ENCODE peak calls at places on chromosomes 4 and X, in six cellular contexts. S, G, D, H, M and Z are unnamed samples. For H3K36me3, the result is how much of the 10 kb centered on the place peaks cover.

GRCh38 chrX:88416965-88417364 is 330.1 kb upstream of the CPXCR1 start:
- DNase-seq in D (no peak), H (no peak), G (no peak), M (no peak), S (no peak), Z (no peak)

GRCh38 chrX:48648299-48648698 is 35.3 kb upstream of the WAS start:
- DNase-seq in M (no peak), S (peak), G (peak), D (peak), H (peak), Z (peak)

GRCh38 chrX:15948318-15948660 is 93.7 kb upstream of the AP1S2 start:
- DNase-seq in G (no peak), H (no peak), M (no peak), S (no peak), D (no peak), Z (no peak)

GRCh38 chr4:174429701-174430100 is 92.6 kb downstream of the HPGD start:
- DNase-seq in D (no peak), H (no peak), S (peak), M (no peak), G (no peak), Z (no peak)

GRCh38 chrX:50996930-50997329 is 86.4 kb downstream of the BMP15 start:
- DNase-seq in G (no peak), D (peak), S (no peak), M (no peak), H (no peak), Z (peak)

GRCh38 chrX:131741103-131741581 is 197.3 kb downstream of the OR13H1 start:
- DNase-seq in H (no peak), S (peak), D (no peak), M (peak), G (peak), Z (no peak)

GRCh38 chr4:85222561-85222960 is 252.4 kb upstream of the ARHGAP24 start:
- DNase-seq in H (no peak), M (no peak), G (no peak), S (no peak), D (no peak), Z (no peak)

GRCh38 chr4:185017964-185018772 is at the start of gene HELT:
- DNase-seq in G (no peak), H (no peak), S (no peak), D (peak), M (no peak), Z (peak)

GRCh38 chrX:53239474-53239873 is 14.5 kb upstream of the KDM5C start:
- DNase-seq in D (peak), S (no peak), H (no peak), G (no peak), M (no peak), Z (peak)

GRCh38 chr4:37905526-37906169 is 14.8 kb downstream of the TBC1D1 start:
- DNase-seq in G (no peak), S (no peak), D (no peak), H (no peak), M (no peak), Z (no peak)

GRCh38 chr4:102620697-102621497 is 119.7 kb downstream of the NFKB1 start:
- DNase-seq in S (peak), H (no peak), D (peak), G (peak), M (no peak), Z (peak)

GRCh38 chrX:100264200-100264599 is 145.9 kb downstream of the PCDH19 start:
- DNase-seq in H (no peak), M (no peak), D (no peak), S (no peak), G (no peak), Z (no peak)

GRCh38 chr4:31086771-31087330 is 366.7 kb downstream of the PCDH7 start:
- DNase-seq in M (no peak), G (no peak), H (no peak), S (peak), D (no peak), Z (no peak)

GRCh38 chr4:124684301-124684700 is 28.2 kb downstream of the ANKRD50 start:
- DNase-seq in G (peak), S (no peak), M (no peak), H (no peak), D (peak), Z (no peak)

GRCh38 chr4:15110120-15110571 is 107.9 kb downstream of the CPEB2 start:
- DNase-seq in M (no peak), G (no peak), D (no peak), S (no peak), H (no peak), Z (no peak)

GRCh38 chrX:153495903-153496629 is 1.3 kb downstream of the BGN start:
- DNase-seq in M (no peak), D (no peak), H (no peak), S (no peak), G (no peak), Z (no peak)

GRCh38 chrX:63514575-63514967 is 163.4 kb upstream of the SPIN4 start:
- DNase-seq in M (no peak), D (no peak), H (no peak), G (no peak), S (peak), Z (no peak)

GRCh38 chrX:117532339-117532738 is 584.3 kb downstream of the KLHL13 start:
- DNase-seq in M (no peak), G (no peak), S (no peak), H (no peak), D (no peak), Z (no peak)

GRCh38 chrX:101759000-101759399 is 99.3 kb upstream of the ARMCX2 start:
- DNase-seq in M (no peak), H (peak), S (peak), G (peak), D (peak), Z (peak)

GRCh38 chr4:3675251-3676115 is 90.7 kb upstream of the ADRA2C start:
- DNase-seq in M (peak), G (no peak), H (no peak), D (peak), S (no peak), Z (peak)

GRCh38 chr4:99390060-99390459 is 37.5 kb upstream of the ADH1C start:
- DNase-seq in D (no peak), S (peak), H (no peak), M (no peak), G (no peak), Z (no peak)

GRCh38 chrX:47283015-47283771 is 50.4 kb downstream of the USP11 start:
- DNase-seq in S (peak), M (no peak), H (peak), D (no peak), G (peak), Z (no peak)

GRCh38 chr4:37653601-37654000 is 32.6 kb downstream of the RELL1 start:
- DNase-seq in G (no peak), S (no peak), M (no peak), D (peak), H (no peak), Z (peak)

GRCh38 chr4:148946271-148946670 is 504.1 kb upstream of the NR3C2 start:
- DNase-seq in S (peak), D (no peak), M (no peak), H (no peak), G (no peak), Z (no peak)

GRCh38 chr4:176588436-176588835 is 204.3 kb downstream of the VEGFC start:
- DNase-seq in S (no peak), H (no peak), G (no peak), M (no peak), D (peak), Z (no peak)

GRCh38 chrX:124414281-124414680 is 67.9 kb downstream of the SH2D1A start:
- DNase-seq in S (no peak), D (no peak), G (no peak), M (no peak), H (no peak), Z (no peak)

GRCh38 chr4:150782311-150782710 is 200.4 kb downstream of the MAB21L2 start:
- DNase-seq in S (peak), D (no peak), G (peak), M (no peak), H (peak), Z (no peak)

GRCh38 chr4:38582445-38582844 is 81.6 kb upstream of the KLF3 start:
- DNase-seq in D (peak), S (no peak), M (no peak), G (no peak), H (no peak), Z (no peak)

GRCh38 chrX:70769659-70770232 is 138.8 kb downstream of the TEX11 start:
- DNase-seq in G (no peak), M (no peak), S (no peak), D (no peak), H (no peak), Z (peak)

GRCh38 chrX:9995855-9996339 is 28.7 kb downstream of the CLDN34 start:
- DNase-seq in G (peak), S (peak), D (peak), M (peak), H (peak), Z (peak)

GRCh38 chr4:154595807-154596206 is 5.3 kb upstream of the FGA start:
- DNase-seq in S (peak), G (no peak), H (no peak), M (no peak), D (no peak), Z (no peak)

GRCh38 chrX:125151146-125151545 is 168.5 kb upstream of the TEX13C start:
- DNase-seq in S (no peak), M (no peak), D (no peak), G (no peak), H (no peak), Z (no peak)

GRCh38 chr4:38672247-38673071 is 8.5 kb downstream of the KLF3 start:
- DNase-seq in H (no peak), D (peak), M (no peak), S (no peak), G (no peak), Z (no peak)

GRCh38 chrX:68761086-68761485 is 67.7 kb upstream of the EFNB1 start:
- DNase-seq in H (no peak), S (no peak), M (no peak), G (no peak), D (peak), Z (no peak)
- H3K27ac ChIP-seq in H (no peak), S (no peak), M (no peak), G (no peak), D (no peak), Z (no peak)

GRCh38 chr4:88054229-88054628 is 46.8 kb downstream of the PKD2 start:
- DNase-seq in H (no peak), G (no peak), D (no peak), S (peak), M (no peak), Z (no peak)

GRCh38 chr4:88058295-88058694 is 50.9 kb downstream of the PKD2 start:
- DNase-seq in G (no peak), S (no peak), D (no peak), M (no peak), H (no peak), Z (no peak)

GRCh38 chr4:88059781-88060180 is 52.3 kb downstream of the PKD2 start:
- DNase-seq in H (no peak), S (no peak), M (no peak), D (no peak), G (no peak), Z (no peak)

GRCh38 chr4:88060431-88060830 is 53.0 kb downstream of the PKD2 start:
- DNase-seq in D (no peak), G (peak), M (no peak), H (no peak), S (peak), Z (no peak)

GRCh38 chr4:88054909-88055308 is 47.5 kb downstream of the PKD2 start:
- DNase-seq in D (peak), H (peak), M (no peak), S (peak), G (peak), Z (peak)
- H3K36me3 ChIP-seq in D (under half), H (under half), M (under half), S (under half), G (under half), Z (under half)

DNA sequence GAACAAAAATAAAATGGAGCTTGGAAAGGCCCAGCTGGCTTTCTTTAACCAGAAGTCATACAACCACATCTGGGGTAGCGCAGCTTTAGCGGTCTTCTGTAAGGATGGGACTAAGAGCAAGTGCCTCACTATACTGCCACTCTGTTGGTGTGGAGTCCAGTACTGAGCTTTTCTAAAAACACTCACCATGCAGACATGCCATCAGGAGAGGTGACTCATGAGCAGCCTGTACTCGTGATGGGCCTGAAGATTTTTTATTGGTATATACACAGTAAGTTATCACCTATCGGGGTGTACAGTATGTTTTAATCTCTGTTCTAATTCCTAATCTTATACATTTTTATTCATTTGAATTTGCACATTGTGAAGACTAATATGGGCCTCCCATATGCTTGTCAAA is 9.6 kb downstream of the PPP3CA start:
- DNase-seq in H (no peak), S (peak), D (no peak), M (no peak), G (peak), Z (no peak)
- H3K27ac ChIP-seq in H (no peak), S (no peak), D (no peak), M (no peak), G (no peak), Z (no peak)

DNA sequence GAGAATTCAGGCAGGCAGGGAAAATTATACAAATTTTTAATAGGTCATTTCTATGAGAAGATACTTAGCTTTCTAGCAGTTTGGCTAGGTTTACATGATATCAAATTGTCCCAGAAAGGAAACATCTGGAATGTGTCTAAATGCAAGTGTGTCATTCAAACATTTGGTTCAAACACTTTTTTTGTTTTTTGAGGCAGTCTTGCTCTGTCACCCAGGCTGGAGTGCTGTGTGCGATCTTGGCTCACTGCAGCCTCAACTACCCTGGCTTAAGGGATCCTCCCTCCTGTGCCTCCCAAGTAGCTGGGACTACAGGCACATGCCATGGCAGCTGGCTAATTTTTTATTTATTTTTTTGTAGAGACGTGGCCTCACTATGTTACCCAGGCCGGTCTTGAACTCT is 31.6 kb downstream of the SPARCL1 start:
- DNase-seq in H (no peak), D (no peak), G (no peak), S (no peak), M (no peak), Z (no peak)
- H3K36me3 ChIP-seq in H (under half), D (under half), G (under half), S (under half), M (under half), Z (under half)

GRCh38 chr4:5385741-5386251 is 322.6 kb downstream of the EVC2 start:
- DNase-seq in G (no peak), M (no peak), S (no peak), D (no peak), H (no peak), Z (no peak)
- H3K27ac ChIP-seq in G (no peak), M (no peak), S (no peak), D (no peak), H (no peak), Z (no peak)